ENCODE peak calls at places on chromosomes 7 and 10, in ten cellular contexts. Q is heart left ventricle, R is nucleus accumbens, L is astrocyte, H is HEK293T, J is RWPE1, Z is cardiac fibroblast, O is upper lobe of right lung, E is COLO829, X is GM23338. K is an unnamed sample.
A peak's percentile ranks its signal among the peaks of the same experiment; 100 is the strongest.

GRCh38 chr10:130109796-130110235 is 814 bp downstream of the C10orf143 start:
- DNase-seq in Q (peak; percentile 74), R (peak; percentile 40), L (peak; percentile 67), H (peak; percentile 72), J (peak; percentile 60), Z (peak; percentile 94), O (no peak), E (peak; percentile 53), X (peak; percentile 88), K (peak; percentile 89)

GRCh38 chr10:31940839-31941653 is 12.4 kb upstream of the ARHGAP12 start:
- DNase-seq in Q (no peak), R (no peak), L (peak; percentile 94), H (no peak), J (peak; percentile 91), Z (peak; percentile 86), O (no peak), E (peak; percentile 72), X (no peak), K (peak; percentile 96)

GRCh38 chr10:132939957-132940790 is 2.2 kb downstream of the CFAP46 start:
- DNase-seq in Q (no peak), R (no peak), L (peak; percentile 20), H (peak; percentile 85), J (peak; percentile 50), Z (peak; percentile 69), O (peak; percentile 78), E (peak; percentile 18), X (peak; percentile 74), K (no peak)

GRCh38 chr7:70807650-70808049 is 324.3 kb upstream of the GALNT17 start:
- DNase-seq in Q (no peak), R (no peak), L (no peak), H (no peak), J (no peak), Z (no peak), O (no peak), E (no peak), X (peak; percentile 67), K (no peak)

GRCh38 chr7:42768037-42768436 is 143.8 kb downstream of the C7orf25 start:
- DNase-seq in Q (no peak), R (no peak), L (no peak), H (no peak), J (no peak), Z (no peak), O (no peak), E (no peak), X (peak; percentile 48), K (no peak)

GRCh38 chr10:126969310-126969709 is 64.1 kb downstream of the DOCK1 start:
- DNase-seq in Q (no peak), R (no peak), L (no peak), H (peak; percentile 23), J (peak; percentile 52), Z (peak; percentile 14), O (no peak), E (no peak), X (peak; percentile 62), K (peak; percentile 30)

GRCh38 chr7:134527979-134528371 is 608 bp downstream of the AKR1B10 start:
- DNase-seq in Q (no peak), R (no peak), L (peak; percentile 74), H (no peak), J (no peak), Z (peak; percentile 80), O (no peak), E (no peak), X (peak; percentile 17), K (peak; percentile 15)

GRCh38 chr7:14836006-14836405 is 66.5 kb downstream of the DGKB start:
- DNase-seq in Q (no peak), R (no peak), L (no peak), H (no peak), J (no peak), Z (no peak), O (no peak), E (no peak), X (no peak), K (peak; percentile 35)

GRCh38 chr10:15879058-15879457 is 18.8 kb upstream of the MINDY3 start:
- DNase-seq in Q (no peak), R (no peak), L (no peak), H (peak; percentile 52), J (peak; percentile 48), Z (peak; percentile 49), O (no peak), E (peak; percentile 71), X (peak; percentile 57), K (peak; percentile 71)